ENCODE peak calls at places on chromosome 5, in four cellular contexts. One of them, this sample, is unnamed.

GRCh38 chr5:180140627-180141006 is 68.4 kb downstream of the RASGEF1C start:
- DNase-seq in activated CD8-positive, alpha-beta memory T cell treated with anti-CD3 and anti-CD28 coated beads for 4 hours: no peak
- DNase-seq in activated naive CD4-positive, alpha-beta T cell treated with anti-CD3 and anti-CD28 coated beads, Interleukin-2, amount 10 ng/mL, durations not matched to agents 7 days and 5 days: peak
- DNase-seq in hippocampal formation: no peak
- DNase-seq in this sample: no peak

GRCh38 chr5:1875481-1875842 is 7.3 kb downstream of the IRX4 start:
- DNase-seq in activated CD8-positive, alpha-beta memory T cell treated with anti-CD3 and anti-CD28 coated beads for 4 hours: no peak
- DNase-seq in activated naive CD4-positive, alpha-beta T cell treated with anti-CD3 and anti-CD28 coated beads, Interleukin-2, amount 10 ng/mL, durations not matched to agents 7 days and 5 days: no peak
- DNase-seq in hippocampal formation: no peak
- DNase-seq in this sample: no peak

GRCh38 chr5:102271759-102272158 is 24.3 kb downstream of the SLCO4C1 start:
- DNase-seq in activated CD8-positive, alpha-beta memory T cell treated with anti-CD3 and anti-CD28 coated beads for 4 hours: no peak
- DNase-seq in activated naive CD4-positive, alpha-beta T cell treated with anti-CD3 and anti-CD28 coated beads, Interleukin-2, amount 10 ng/mL, durations not matched to agents 7 days and 5 days: no peak
- DNase-seq in hippocampal formation: no peak
- DNase-seq in this sample: no peak

GRCh38 chr5:147643142-147643541 is 133.3 kb upstream of the DPYSL3 start:
- DNase-seq in activated CD8-positive, alpha-beta memory T cell treated with anti-CD3 and anti-CD28 coated beads for 4 hours: no peak
- DNase-seq in activated naive CD4-positive, alpha-beta T cell treated with anti-CD3 and anti-CD28 coated beads, Interleukin-2, amount 10 ng/mL, durations not matched to agents 7 days and 5 days: no peak
- DNase-seq in hippocampal formation: no peak
- DNase-seq in this sample: no peak

GRCh38 chr5:149785341-149785740 is 55.2 kb downstream of the PPARGC1B start:
- DNase-seq in activated CD8-positive, alpha-beta memory T cell treated with anti-CD3 and anti-CD28 coated beads for 4 hours: no peak
- DNase-seq in activated naive CD4-positive, alpha-beta T cell treated with anti-CD3 and anti-CD28 coated beads, Interleukin-2, amount 10 ng/mL, durations not matched to agents 7 days and 5 days: no peak
- DNase-seq in hippocampal formation: no peak
- DNase-seq in this sample: no peak

GRCh38 chr5:39588176-39588575 is 163.4 kb upstream of the DAB2 start:
- DNase-seq in activated CD8-positive, alpha-beta memory T cell treated with anti-CD3 and anti-CD28 coated beads for 4 hours: no peak
- DNase-seq in activated naive CD4-positive, alpha-beta T cell treated with anti-CD3 and anti-CD28 coated beads, Interleukin-2, amount 10 ng/mL, durations not matched to agents 7 days and 5 days: no peak
- DNase-seq in hippocampal formation: no peak
- DNase-seq in this sample: no peak

GRCh38 chr5:132226516-132227234 is 978 bp downstream of the P4HA2 start:
- DNase-seq in activated CD8-positive, alpha-beta memory T cell treated with anti-CD3 and anti-CD28 coated beads for 4 hours: no peak
- DNase-seq in activated naive CD4-positive, alpha-beta T cell treated with anti-CD3 and anti-CD28 coated beads, Interleukin-2, amount 10 ng/mL, durations not matched to agents 7 days and 5 days: no peak
- DNase-seq in hippocampal formation: no peak
- DNase-seq in this sample: no peak

GRCh38 chr5:155735388-155735787 is 591.6 kb upstream of the SGCD start:
- DNase-seq in activated CD8-positive, alpha-beta memory T cell treated with anti-CD3 and anti-CD28 coated beads for 4 hours: no peak
- DNase-seq in activated naive CD4-positive, alpha-beta T cell treated with anti-CD3 and anti-CD28 coated beads, Interleukin-2, amount 10 ng/mL, durations not matched to agents 7 days and 5 days: no peak
- DNase-seq in hippocampal formation: no peak
- DNase-seq in this sample: no peak

GRCh38 chr5:98443916-98444315 is 329.5 kb upstream of the RGMB start:
- DNase-seq in activated CD8-positive, alpha-beta memory T cell treated with anti-CD3 and anti-CD28 coated beads for 4 hours: no peak
- DNase-seq in activated naive CD4-positive, alpha-beta T cell treated with anti-CD3 and anti-CD28 coated beads, Interleukin-2, amount 10 ng/mL, durations not matched to agents 7 days and 5 days: no peak
- DNase-seq in hippocampal formation: no peak
- DNase-seq in this sample: no peak

GRCh38 chr5:175378444-175379028 is 65.4 kb downstream of the DRD1 start:
- DNase-seq in activated CD8-positive, alpha-beta memory T cell treated with anti-CD3 and anti-CD28 coated beads for 4 hours: no peak
- DNase-seq in activated naive CD4-positive, alpha-beta T cell treated with anti-CD3 and anti-CD28 coated beads, Interleukin-2, amount 10 ng/mL, durations not matched to agents 7 days and 5 days: no peak
- DNase-seq in hippocampal formation: no peak
- DNase-seq in this sample: no peak

GRCh38 chr5:91128604-91129003 is 254.5 kb downstream of the ARRDC3 start:
- DNase-seq in activated CD8-positive, alpha-beta memory T cell treated with anti-CD3 and anti-CD28 coated beads for 4 hours: no peak
- DNase-seq in activated naive CD4-positive, alpha-beta T cell treated with anti-CD3 and anti-CD28 coated beads, Interleukin-2, amount 10 ng/mL, durations not matched to agents 7 days and 5 days: no peak
- DNase-seq in hippocampal formation: no peak
- DNase-seq in this sample: no peak

GRCh38 chr5:124932791-124933600 is 186.6 kb upstream of the ZNF608 start:
- DNase-seq in activated CD8-positive, alpha-beta memory T cell treated with anti-CD3 and anti-CD28 coated beads for 4 hours: no peak
- DNase-seq in activated naive CD4-positive, alpha-beta T cell treated with anti-CD3 and anti-CD28 coated beads, Interleukin-2, amount 10 ng/mL, durations not matched to agents 7 days and 5 days: no peak
- DNase-seq in hippocampal formation: no peak
- DNase-seq in this sample: no peak

GRCh38 chr5:137751869-137752491 is 2.2 kb downstream of the HNRNPA0 start:
- DNase-seq in activated CD8-positive, alpha-beta memory T cell treated with anti-CD3 and anti-CD28 coated beads for 4 hours: no peak
- DNase-seq in activated naive CD4-positive, alpha-beta T cell treated with anti-CD3 and anti-CD28 coated beads, Interleukin-2, amount 10 ng/mL, durations not matched to agents 7 days and 5 days: no peak
- DNase-seq in hippocampal formation: no peak
- DNase-seq in this sample: peak

GRCh38 chr5:108989761-108990392 is 242.2 kb downstream of the FER start:
- DNase-seq in activated CD8-positive, alpha-beta memory T cell treated with anti-CD3 and anti-CD28 coated beads for 4 hours: no peak
- DNase-seq in activated naive CD4-positive, alpha-beta T cell treated with anti-CD3 and anti-CD28 coated beads, Interleukin-2, amount 10 ng/mL, durations not matched to agents 7 days and 5 days: no peak
- DNase-seq in hippocampal formation: no peak
- DNase-seq in this sample: no peak

GRCh38 chr5:134063421-134063820 is 51.1 kb upstream of the TCF7 start:
- DNase-seq in activated CD8-positive, alpha-beta memory T cell treated with anti-CD3 and anti-CD28 coated beads for 4 hours: no peak
- DNase-seq in activated naive CD4-positive, alpha-beta T cell treated with anti-CD3 and anti-CD28 coated beads, Interleukin-2, amount 10 ng/mL, durations not matched to agents 7 days and 5 days: no peak
- DNase-seq in hippocampal formation: no peak
- DNase-seq in this sample: no peak

GRCh38 chr5:21709766-21710165 is 1143.4 kb downstream of the CDH12 start:
- DNase-seq in activated CD8-positive, alpha-beta memory T cell treated with anti-CD3 and anti-CD28 coated beads for 4 hours: no peak
- DNase-seq in activated naive CD4-positive, alpha-beta T cell treated with anti-CD3 and anti-CD28 coated beads, Interleukin-2, amount 10 ng/mL, durations not matched to agents 7 days and 5 days: no peak
- DNase-seq in hippocampal formation: no peak
- DNase-seq in this sample: no peak

GRCh38 chr5:177539411-177539810 is 15.0 kb downstream of the FAM193B start:
- DNase-seq in activated CD8-positive, alpha-beta memory T cell treated with anti-CD3 and anti-CD28 coated beads for 4 hours: no peak
- DNase-seq in activated naive CD4-positive, alpha-beta T cell treated with anti-CD3 and anti-CD28 coated beads, Interleukin-2, amount 10 ng/mL, durations not matched to agents 7 days and 5 days: no peak
- DNase-seq in hippocampal formation: no peak
- DNase-seq in this sample: no peak

GRCh38 chr5:151958111-151958510 is 33.5 kb upstream of the GLRA1 start:
- DNase-seq in activated CD8-positive, alpha-beta memory T cell treated with anti-CD3 and anti-CD28 coated beads for 4 hours: no peak
- DNase-seq in activated naive CD4-positive, alpha-beta T cell treated with anti-CD3 and anti-CD28 coated beads, Interleukin-2, amount 10 ng/mL, durations not matched to agents 7 days and 5 days: no peak
- DNase-seq in hippocampal formation: no peak
- DNase-seq in this sample: no peak

GRCh38 chr5:75387806-75388205 is 50.8 kb downstream of the HMGCR start:
- DNase-seq in activated CD8-positive, alpha-beta memory T cell treated with anti-CD3 and anti-CD28 coated beads for 4 hours: no peak
- DNase-seq in activated naive CD4-positive, alpha-beta T cell treated with anti-CD3 and anti-CD28 coated beads, Interleukin-2, amount 10 ng/mL, durations not matched to agents 7 days and 5 days: no peak
- DNase-seq in hippocampal formation: no peak
- DNase-seq in this sample: no peak

GRCh38 chr5:135705941-135706340 is 127.2 kb upstream of the CXCL14 start:
- DNase-seq in activated CD8-positive, alpha-beta memory T cell treated with anti-CD3 and anti-CD28 coated beads for 4 hours: no peak
- DNase-seq in activated naive CD4-positive, alpha-beta T cell treated with anti-CD3 and anti-CD28 coated beads, Interleukin-2, amount 10 ng/mL, durations not matched to agents 7 days and 5 days: no peak
- DNase-seq in hippocampal formation: no peak
- DNase-seq in this sample: peak

GRCh38 chr5:14598225-14598624 is 16.6 kb downstream of the OTULINL start:
- DNase-seq in activated CD8-positive, alpha-beta memory T cell treated with anti-CD3 and anti-CD28 coated beads for 4 hours: no peak
- DNase-seq in activated naive CD4-positive, alpha-beta T cell treated with anti-CD3 and anti-CD28 coated beads, Interleukin-2, amount 10 ng/mL, durations not matched to agents 7 days and 5 days: no peak
- DNase-seq in hippocampal formation: no peak
- DNase-seq in this sample: no peak

GRCh38 chr5:157175071-157175612 is 5.5 kb upstream of the ITK start:
- DNase-seq in activated CD8-positive, alpha-beta memory T cell treated with anti-CD3 and anti-CD28 coated beads for 4 hours: no peak
- DNase-seq in activated naive CD4-positive, alpha-beta T cell treated with anti-CD3 and anti-CD28 coated beads, Interleukin-2, amount 10 ng/mL, durations not matched to agents 7 days and 5 days: no peak
- DNase-seq in hippocampal formation: no peak
- DNase-seq in this sample: no peak

GRCh38 chr5:40909723-40910122 is 426 bp downstream of the C7 start:
- DNase-seq in activated CD8-positive, alpha-beta memory T cell treated with anti-CD3 and anti-CD28 coated beads for 4 hours: no peak
- DNase-seq in activated naive CD4-positive, alpha-beta T cell treated with anti-CD3 and anti-CD28 coated beads, Interleukin-2, amount 10 ng/mL, durations not matched to agents 7 days and 5 days: no peak
- DNase-seq in hippocampal formation: no peak
- DNase-seq in this sample: no peak

GRCh38 chr5:145854651-145855258 is 18.1 kb downstream of the GRXCR2 start:
- DNase-seq in activated CD8-positive, alpha-beta memory T cell treated with anti-CD3 and anti-CD28 coated beads for 4 hours: no peak
- DNase-seq in activated naive CD4-positive, alpha-beta T cell treated with anti-CD3 and anti-CD28 coated beads, Interleukin-2, amount 10 ng/mL, durations not matched to agents 7 days and 5 days: no peak
- DNase-seq in hippocampal formation: no peak
- DNase-seq in this sample: no peak

GRCh38 chr5:57503433-57503832 is 20.8 kb upstream of the ACTBL2 start:
- DNase-seq in activated CD8-positive, alpha-beta memory T cell treated with anti-CD3 and anti-CD28 coated beads for 4 hours: no peak
- DNase-seq in activated naive CD4-positive, alpha-beta T cell treated with anti-CD3 and anti-CD28 coated beads, Interleukin-2, amount 10 ng/mL, durations not matched to agents 7 days and 5 days: no peak
- DNase-seq in hippocampal formation: no peak
- DNase-seq in this sample: no peak

GRCh38 chr5:112084149-112084548 is 327.2 kb upstream of the NREP start:
- DNase-seq in activated CD8-positive, alpha-beta memory T cell treated with anti-CD3 and anti-CD28 coated beads for 4 hours: no peak
- DNase-seq in activated naive CD4-positive, alpha-beta T cell treated with anti-CD3 and anti-CD28 coated beads, Interleukin-2, amount 10 ng/mL, durations not matched to agents 7 days and 5 days: no peak
- DNase-seq in hippocampal formation: no peak
- DNase-seq in this sample: no peak

GRCh38 chr5:177505075-177505474 is 4.6 kb downstream of the DOK3 start:
- DNase-seq in activated CD8-positive, alpha-beta memory T cell treated with anti-CD3 and anti-CD28 coated beads for 4 hours: no peak
- DNase-seq in activated naive CD4-positive, alpha-beta T cell treated with anti-CD3 and anti-CD28 coated beads, Interleukin-2, amount 10 ng/mL, durations not matched to agents 7 days and 5 days: no peak
- DNase-seq in hippocampal formation: no peak
- DNase-seq in this sample: no peak

GRCh38 chr5:139272471-139273321 is 20.8 kb upstream of the MATR3 start:
- DNase-seq in activated CD8-positive, alpha-beta memory T cell treated with anti-CD3 and anti-CD28 coated beads for 4 hours: no peak
- DNase-seq in activated naive CD4-positive, alpha-beta T cell treated with anti-CD3 and anti-CD28 coated beads, Interleukin-2, amount 10 ng/mL, durations not matched to agents 7 days and 5 days: peak
- DNase-seq in hippocampal formation: no peak
- DNase-seq in this sample: peak

GRCh38 chr5:159353661-159354252 is 23.5 kb upstream of the IL12B start:
- DNase-seq in activated CD8-positive, alpha-beta memory T cell treated with anti-CD3 and anti-CD28 coated beads for 4 hours: no peak
- DNase-seq in activated naive CD4-positive, alpha-beta T cell treated with anti-CD3 and anti-CD28 coated beads, Interleukin-2, amount 10 ng/mL, durations not matched to agents 7 days and 5 days: no peak
- DNase-seq in hippocampal formation: no peak
- DNase-seq in this sample: no peak

GRCh38 chr5:16992444-16992843 is 56.4 kb upstream of the MYO10 start:
- DNase-seq in activated CD8-positive, alpha-beta memory T cell treated with anti-CD3 and anti-CD28 coated beads for 4 hours: no peak
- DNase-seq in activated naive CD4-positive, alpha-beta T cell treated with anti-CD3 and anti-CD28 coated beads, Interleukin-2, amount 10 ng/mL, durations not matched to agents 7 days and 5 days: no peak
- DNase-seq in hippocampal formation: no peak
- DNase-seq in this sample: no peak

GRCh38 chr5:132753135-132753987 is 6.1 kb downstream of the CCNI2 start:
- DNase-seq in activated CD8-positive, alpha-beta memory T cell treated with anti-CD3 and anti-CD28 coated beads for 4 hours: no peak
- DNase-seq in activated naive CD4-positive, alpha-beta T cell treated with anti-CD3 and anti-CD28 coated beads, Interleukin-2, amount 10 ng/mL, durations not matched to agents 7 days and 5 days: peak
- DNase-seq in hippocampal formation: peak
- DNase-seq in this sample: no peak

GRCh38 chr5:98454904-98455303 is 318.6 kb upstream of the RGMB start:
- DNase-seq in activated CD8-positive, alpha-beta memory T cell treated with anti-CD3 and anti-CD28 coated beads for 4 hours: no peak
- DNase-seq in activated naive CD4-positive, alpha-beta T cell treated with anti-CD3 and anti-CD28 coated beads, Interleukin-2, amount 10 ng/mL, durations not matched to agents 7 days and 5 days: no peak
- DNase-seq in hippocampal formation: no peak
- DNase-seq in this sample: peak

GRCh38 chr5:172630961-172631360 is 10.1 kb upstream of the NEURL1B start:
- DNase-seq in activated CD8-positive, alpha-beta memory T cell treated with anti-CD3 and anti-CD28 coated beads for 4 hours: no peak
- DNase-seq in activated naive CD4-positive, alpha-beta T cell treated with anti-CD3 and anti-CD28 coated beads, Interleukin-2, amount 10 ng/mL, durations not matched to agents 7 days and 5 days: no peak
- DNase-seq in hippocampal formation: no peak
- DNase-seq in this sample: no peak